ENCODE peak calls at places on chromosomes 6 and 20, in seven cellular contexts. B, Y, T, I, X, K and H are unnamed samples.

GRCh38 chr20:373171-373890 is 7.2 kb upstream of the TRIB3 start:
- DNase-seq in I (no peak), T (peak; percentile 83), B (no peak), Y (no peak), K (peak; percentile 92), X (peak; percentile 57), H (peak; percentile 67)

GRCh38 chr6:129306826-129307225 is 403.2 kb downstream of the ARHGAP18 start:
- DNase-seq in I (no peak), Y (no peak), B (no peak), T (no peak), K (no peak), X (no peak), H (no peak)

GRCh38 chr20:63740070-63740500 is 509 bp downstream of the SLC2A4RG start:
- DNase-seq in X (peak; percentile 71), K (peak; percentile 57), T (no peak), Y (peak; percentile 69), I (no peak), B (no peak), H (no peak)

GRCh38 chr20:62824476-62825287 is 7.8 kb downstream of the COL9A3 start:
- DNase-seq in T (no peak), K (peak; percentile 84), I (no peak), X (no peak), B (no peak), Y (peak; percentile 59), H (no peak)

GRCh38 chr6:160138839-160139419 is 17.3 kb downstream of the SLC22A1 start:
- DNase-seq in I (no peak), B (no peak), Y (no peak), K (no peak), T (no peak), X (no peak), H (no peak)

GRCh38 chr6:72446427-72446826 is 175.4 kb upstream of the KCNQ5 start:
- DNase-seq in Y (no peak), I (no peak), T (peak; percentile 20), B (no peak), X (no peak), K (peak; percentile 49), H (no peak)

GRCh38 chr6:164962805-164963204 is 346.6 kb downstream of the C6orf118 start:
- DNase-seq in B (no peak), X (no peak), K (no peak), I (no peak), Y (no peak), T (no peak), H (no peak)

GRCh38 chr6:79635179-79635578 is 4.0 kb downstream of the SH3BGRL2 start:
- DNase-seq in T (peak; percentile 42), Y (no peak), X (no peak), K (no peak), B (no peak), I (no peak), H (no peak)

GRCh38 chr20:59588236-59588855 is 16.0 kb upstream of the PHACTR3 start:
- DNase-seq in K (no peak), I (no peak), Y (no peak), B (no peak), T (no peak), X (peak; percentile 27), H (no peak)

GRCh38 chr6:29520232-29520631 is 32.5 kb upstream of the MAS1L start:
- DNase-seq in B (no peak), T (no peak), K (no peak), X (no peak), I (no peak), Y (no peak), H (no peak)

GRCh38 chr6:72466971-72467566 is 154.8 kb upstream of the KCNQ5 start:
- DNase-seq in I (no peak), Y (no peak), T (peak; percentile 6), X (no peak), K (no peak), B (no peak), H (no peak)